ENCODE peak calls at places on chromosomes 5 and 9, in seven cellular contexts. One of them, this sample, is unnamed.

GRCh38 chr9:99971410-99971809 is 65.0 kb downstream of the STX17 start:
- DNase-seq in HepG2: no peak
- DNase-seq in SK-N-SH: no peak
- DNase-seq in HCT116: no peak
- DNase-seq in K562: no peak
- DNase-seq in GM12878: no peak
- DNase-seq in H1: no peak
- DNase-seq in this sample: no peak

GRCh38 chr5:124157320-124157719 is 589.1 kb downstream of the ZNF608 start:
- DNase-seq in HepG2: no peak
- DNase-seq in SK-N-SH: no peak
- DNase-seq in HCT116: no peak
- DNase-seq in K562: no peak
- DNase-seq in GM12878: peak
- DNase-seq in H1: no peak
- DNase-seq in this sample: no peak

GRCh38 chr5:15834596-15835245 is 334.7 kb downstream of the FBXL7 start:
- DNase-seq in HepG2: no peak
- DNase-seq in SK-N-SH: no peak
- DNase-seq in HCT116: no peak
- DNase-seq in K562: no peak
- DNase-seq in GM12878: no peak
- DNase-seq in H1: no peak
- DNase-seq in this sample: no peak

GRCh38 chr5:147479949-147480348 is 29.9 kb downstream of the DPYSL3 start:
- DNase-seq in HepG2: no peak
- DNase-seq in SK-N-SH: no peak
- DNase-seq in HCT116: no peak
- DNase-seq in K562: no peak
- DNase-seq in GM12878: no peak
- DNase-seq in H1: no peak
- DNase-seq in this sample: no peak

GRCh38 chr9:134738869-134739659 is 97.5 kb downstream of the COL5A1 start:
- DNase-seq in HepG2: peak
- DNase-seq in SK-N-SH: peak
- DNase-seq in HCT116: peak
- DNase-seq in K562: peak
- DNase-seq in GM12878: no peak
- DNase-seq in H1: peak
- DNase-seq in this sample: peak

GRCh38 chr5:104241051-104241450 is 678.5 kb upstream of the NUDT12 start:
- DNase-seq in HepG2: no peak
- DNase-seq in SK-N-SH: no peak
- DNase-seq in HCT116: no peak
- DNase-seq in K562: no peak
- DNase-seq in GM12878: no peak
- DNase-seq in H1: no peak
- DNase-seq in this sample: no peak

GRCh38 chr5:132883261-132883834 is 9.9 kb downstream of the LEAP2 start:
- DNase-seq in HepG2: peak
- DNase-seq in SK-N-SH: peak
- DNase-seq in HCT116: peak
- DNase-seq in K562: peak
- DNase-seq in GM12878: no peak
- DNase-seq in H1: no peak
- DNase-seq in this sample: no peak

GRCh38 chr5:134406390-134406789 is 5.3 kb downstream of the CDKN2AIPNL start:
- DNase-seq in HepG2: no peak
- DNase-seq in SK-N-SH: no peak
- DNase-seq in HCT116: no peak
- DNase-seq in K562: no peak
- DNase-seq in GM12878: no peak
- DNase-seq in H1: no peak
- DNase-seq in this sample: no peak

GRCh38 chr5:41371741-41372140 is 138.7 kb downstream of the PLCXD3 start:
- DNase-seq in HepG2: no peak
- DNase-seq in SK-N-SH: no peak
- DNase-seq in HCT116: no peak
- DNase-seq in K562: no peak
- DNase-seq in GM12878: no peak
- DNase-seq in H1: no peak
- DNase-seq in this sample: no peak

GRCh38 chr5:7877851-7878250 is 8.9 kb downstream of the MTRR start:
- DNase-seq in HepG2: peak
- DNase-seq in SK-N-SH: no peak
- DNase-seq in HCT116: no peak
- DNase-seq in K562: no peak
- DNase-seq in GM12878: no peak
- DNase-seq in H1: no peak
- DNase-seq in this sample: no peak

GRCh38 chr9:87383341-87384150 is 114.1 kb upstream of the DAPK1 start:
- DNase-seq in HepG2: no peak
- DNase-seq in SK-N-SH: no peak
- DNase-seq in HCT116: no peak
- DNase-seq in K562: no peak
- DNase-seq in GM12878: no peak
- DNase-seq in H1: no peak
- DNase-seq in this sample: no peak

GRCh38 chr5:123708074-123708806 is 196.3 kb downstream of the CSNK1G3 start:
- DNase-seq in HepG2: no peak
- DNase-seq in SK-N-SH: no peak
- DNase-seq in HCT116: no peak
- DNase-seq in K562: no peak
- DNase-seq in GM12878: no peak
- DNase-seq in H1: no peak
- DNase-seq in this sample: no peak

GRCh38 chr9:12819436-12820185 is 44.8 kb downstream of the LURAP1L start:
- DNase-seq in HepG2: peak
- DNase-seq in SK-N-SH: no peak
- DNase-seq in HCT116: peak
- DNase-seq in K562: peak
- DNase-seq in GM12878: no peak
- DNase-seq in H1: peak
- DNase-seq in this sample: no peak

GRCh38 chr9:126630458-126631237 is 16.9 kb downstream of the LMX1B start:
- DNase-seq in HepG2: no peak
- DNase-seq in SK-N-SH: no peak
- DNase-seq in HCT116: no peak
- DNase-seq in K562: no peak
- DNase-seq in GM12878: no peak
- DNase-seq in H1: no peak
- DNase-seq in this sample: no peak

GRCh38 chr5:96219580-96220281 is 213.3 kb downstream of the PCSK1 start:
- DNase-seq in HepG2: no peak
- DNase-seq in SK-N-SH: no peak
- DNase-seq in HCT116: no peak
- DNase-seq in K562: no peak
- DNase-seq in GM12878: no peak
- DNase-seq in H1: no peak
- DNase-seq in this sample: no peak

GRCh38 chr5:149324639-149325038 is 20.7 kb upstream of the GRPEL2 start:
- DNase-seq in HepG2: no peak
- DNase-seq in SK-N-SH: no peak
- DNase-seq in HCT116: no peak
- DNase-seq in K562: no peak
- DNase-seq in GM12878: no peak
- DNase-seq in H1: no peak
- DNase-seq in this sample: no peak

GRCh38 chr5:9174446-9174845 is 371.4 kb downstream of the SEMA5A start:
- DNase-seq in HepG2: no peak
- DNase-seq in SK-N-SH: no peak
- DNase-seq in HCT116: no peak
- DNase-seq in K562: no peak
- DNase-seq in GM12878: no peak
- DNase-seq in H1: no peak
- DNase-seq in this sample: no peak

GRCh38 chr5:108375768-108376167 is 6.1 kb downstream of the FBXL17 start:
- DNase-seq in HepG2: no peak
- DNase-seq in SK-N-SH: no peak
- DNase-seq in HCT116: no peak
- DNase-seq in K562: no peak
- DNase-seq in GM12878: no peak
- DNase-seq in H1: no peak
- DNase-seq in this sample: no peak

GRCh38 chr5:83401122-83401620 is 70.4 kb upstream of the VCAN start:
- DNase-seq in HepG2: no peak
- DNase-seq in SK-N-SH: no peak
- DNase-seq in HCT116: no peak
- DNase-seq in K562: no peak
- DNase-seq in GM12878: peak
- DNase-seq in H1: no peak
- DNase-seq in this sample: no peak

GRCh38 chr5:120014535-120014934 is 385.2 kb downstream of the FAM170A start:
- DNase-seq in HepG2: no peak
- DNase-seq in SK-N-SH: no peak
- DNase-seq in HCT116: no peak
- DNase-seq in K562: no peak
- DNase-seq in GM12878: no peak
- DNase-seq in H1: no peak
- DNase-seq in this sample: no peak

GRCh38 chr5:179312557-179313235 is 32.6 kb downstream of the ADAMTS2 start:
- DNase-seq in HepG2: no peak
- DNase-seq in SK-N-SH: no peak
- DNase-seq in HCT116: no peak
- DNase-seq in K562: no peak
- DNase-seq in GM12878: no peak
- DNase-seq in H1: no peak
- DNase-seq in this sample: no peak

GRCh38 chr5:56233230-56233629 is at the start of gene ANKRD55:
- DNase-seq in HepG2: no peak
- DNase-seq in SK-N-SH: peak
- DNase-seq in HCT116: no peak
- DNase-seq in K562: no peak
- DNase-seq in GM12878: no peak
- DNase-seq in H1: no peak
- DNase-seq in this sample: no peak

GRCh38 chr9:136615631-136616306 is 46.9 kb upstream of the EGFL7 start:
- DNase-seq in HepG2: no peak
- DNase-seq in SK-N-SH: no peak
- DNase-seq in HCT116: no peak
- DNase-seq in K562: no peak
- DNase-seq in GM12878: no peak
- DNase-seq in H1: no peak
- DNase-seq in this sample: no peak

GRCh38 chr5:62600560-62601252 is 22.1 kb downstream of the LRRC70 start:
- DNase-seq in HepG2: peak
- DNase-seq in SK-N-SH: no peak
- DNase-seq in HCT116: no peak
- DNase-seq in K562: no peak
- DNase-seq in GM12878: no peak
- DNase-seq in H1: no peak
- DNase-seq in this sample: peak

GRCh38 chr9:124110307-124110915 is 98.8 kb downstream of the LHX2 start:
- DNase-seq in HepG2: peak
- DNase-seq in SK-N-SH: no peak
- DNase-seq in HCT116: no peak
- DNase-seq in K562: peak
- DNase-seq in GM12878: no peak
- DNase-seq in H1: no peak
- DNase-seq in this sample: peak

GRCh38 chr5:154138701-154139100 is 51.8 kb upstream of the GALNT10 start:
- DNase-seq in HepG2: no peak
- DNase-seq in SK-N-SH: no peak
- DNase-seq in HCT116: no peak
- DNase-seq in K562: no peak
- DNase-seq in GM12878: no peak
- DNase-seq in H1: no peak
- DNase-seq in this sample: no peak

GRCh38 chr9:134632329-134632728 is 9.3 kb upstream of the COL5A1 start:
- DNase-seq in HepG2: no peak
- DNase-seq in SK-N-SH: no peak
- DNase-seq in HCT116: no peak
- DNase-seq in K562: no peak
- DNase-seq in GM12878: no peak
- DNase-seq in H1: no peak
- DNase-seq in this sample: no peak

GRCh38 chr5:177426566-177427210 is at the start of gene GRK6:
- DNase-seq in HepG2: no peak
- DNase-seq in SK-N-SH: peak
- DNase-seq in HCT116: no peak
- DNase-seq in K562: peak
- DNase-seq in GM12878: no peak
- DNase-seq in H1: no peak
- DNase-seq in this sample: peak
- TF ChIP-seq JUND in HepG2: no peak
- TF ChIP-seq JUND in SK-N-SH: no peak
- TF ChIP-seq JUND in HCT116: no peak
- TF ChIP-seq JUND in K562: no peak
- TF ChIP-seq JUND in GM12878: no peak
- TF ChIP-seq JUND in H1: no peak
- TF ChIP-seq JUND in this sample: no peak

DNA sequence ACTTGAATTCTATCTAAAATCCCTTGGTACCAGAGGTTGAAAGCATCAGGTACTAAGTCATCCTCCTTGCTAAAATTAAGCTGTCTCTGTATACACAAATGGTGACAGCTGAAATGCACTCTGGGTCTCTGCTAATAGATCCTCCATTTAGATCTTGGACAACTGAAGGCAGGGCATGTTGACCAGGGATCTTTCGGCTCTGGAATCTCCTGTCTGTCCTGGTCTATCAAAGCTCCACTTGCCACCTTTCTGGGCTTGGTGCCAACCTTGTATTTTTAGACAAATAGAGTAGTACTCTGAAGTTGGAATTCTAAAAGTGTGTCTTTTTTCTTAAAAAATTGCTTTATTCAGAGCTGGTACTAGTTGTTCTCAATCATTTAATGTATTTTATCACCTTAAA is 135.2 kb upstream of the HMHB1 start:
- DNase-seq in HepG2: peak
- DNase-seq in SK-N-SH: no peak
- DNase-seq in HCT116: no peak
- DNase-seq in K562: no peak
- DNase-seq in GM12878: no peak
- DNase-seq in H1: no peak
- DNase-seq in this sample: no peak
- TF ChIP-seq JUND in HepG2: no peak
- TF ChIP-seq JUND in SK-N-SH: no peak
- TF ChIP-seq JUND in HCT116: no peak
- TF ChIP-seq JUND in K562: no peak
- TF ChIP-seq JUND in GM12878: no peak
- TF ChIP-seq JUND in H1: no peak
- TF ChIP-seq JUND in this sample: no peak

GRCh38 chr9:36101916-36102741 is 34.4 kb upstream of the GLIPR2 start:
- DNase-seq in HepG2: peak
- DNase-seq in SK-N-SH: no peak
- DNase-seq in HCT116: peak
- DNase-seq in K562: no peak
- DNase-seq in GM12878: no peak
- DNase-seq in H1: peak
- DNase-seq in this sample: no peak
- TF ChIP-seq JUND in HepG2: no peak
- TF ChIP-seq JUND in SK-N-SH: peak
- TF ChIP-seq JUND in HCT116: peak
- TF ChIP-seq JUND in K562: no peak
- TF ChIP-seq JUND in GM12878: no peak
- TF ChIP-seq JUND in H1: no peak
- TF ChIP-seq JUND in this sample: no peak

DNA sequence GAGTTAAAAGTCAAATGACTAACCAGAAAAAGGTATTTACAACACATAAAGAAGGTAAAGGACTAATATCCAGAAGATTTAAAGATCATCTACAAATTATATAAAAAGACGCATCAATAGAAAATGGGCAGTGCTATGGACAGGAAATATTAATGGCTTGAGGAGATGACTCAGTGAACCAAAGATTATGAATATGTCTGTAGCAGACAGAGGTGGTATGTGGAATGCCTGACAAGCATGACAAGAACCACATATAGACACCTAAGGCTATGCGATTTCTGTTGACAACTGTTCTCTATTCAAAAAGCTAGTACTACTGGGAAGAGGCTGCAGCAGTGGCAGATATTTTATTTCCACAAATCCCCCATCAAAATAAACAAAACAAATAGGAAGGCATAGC is 177.0 kb upstream of the SH3GL2 start:
- DNase-seq in HepG2: no peak
- DNase-seq in SK-N-SH: no peak
- DNase-seq in HCT116: no peak
- DNase-seq in K562: no peak
- DNase-seq in GM12878: no peak
- DNase-seq in H1: no peak
- DNase-seq in this sample: no peak
- TF ChIP-seq JUND in HepG2: no peak
- TF ChIP-seq JUND in SK-N-SH: no peak
- TF ChIP-seq JUND in HCT116: no peak
- TF ChIP-seq JUND in K562: no peak
- TF ChIP-seq JUND in GM12878: no peak
- TF ChIP-seq JUND in H1: no peak
- TF ChIP-seq JUND in this sample: no peak